ENCODE peak calls at places on chromosomes 7 and 10, in six cellular contexts. T is BE2C, S is heart right ventricle, R is neural progenitor cell, P is Calu3, X is endothelial cell. N is an unnamed sample.

GRCh38 chr7:147245274-147245673 is 1128.7 kb downstream of the CNTNAP2 start:
- DNase-seq in T (peak; percentile 57), S (peak; percentile 5), R (peak; percentile 51), P (peak; percentile 14), X (peak; percentile 47), N (no peak)

GRCh38 chr7:106737202-106737562 is 76.2 kb upstream of the CCDC71L start:
- DNase-seq in T (no peak), S (no peak), R (no peak), P (peak; percentile 4), X (no peak), N (no peak)

GRCh38 chr10:47295411-47295810 is 4.6 kb upstream of the GDF10 start:
- DNase-seq in T (no peak), S (no peak), R (no peak), P (no peak), X (no peak), N (no peak)

GRCh38 chr10:59625842-59626522 is 83.7 kb downstream of the SLC16A9 start:
- DNase-seq in T (peak; percentile 41), S (peak; percentile 36), R (peak; percentile 89), P (peak; percentile 54), X (peak; percentile 60), N (no peak)

GRCh38 chr10:20007426-20007825 is 191.2 kb downstream of the PLXDC2 start:
- DNase-seq in T (no peak), S (no peak), R (no peak), P (no peak), X (no peak), N (no peak)

GRCh38 chr10:92124524-92125168 is 166.2 kb downstream of the CPEB3 start:
- DNase-seq in T (no peak), S (peak; percentile 12), R (no peak), P (peak; percentile 11), X (no peak), N (no peak)

GRCh38 chr7:135355377-135356048 is 121.9 kb downstream of the STRA8 start:
- DNase-seq in T (no peak), S (no peak), R (no peak), P (no peak), X (no peak), N (no peak)

GRCh38 chr10:48253970-48254657 is 20.4 kb downstream of the FRMPD2 start:
- DNase-seq in T (no peak), S (no peak), R (no peak), P (no peak), X (no peak), N (peak; percentile 70)

GRCh38 chr10:108849688-108850087 is 1073.6 kb downstream of the XPNPEP1 start:
- DNase-seq in T (no peak), S (no peak), R (no peak), P (no peak), X (no peak), N (no peak)

GRCh38 chr7:11548532-11548931 is 283.5 kb downstream of the THSD7A start:
- DNase-seq in T (no peak), S (no peak), R (no peak), P (no peak), X (no peak), N (no peak)

GRCh38 chr10:93461807-93462178 is 20.3 kb downstream of the MYOF start:
- DNase-seq in T (peak; percentile 18), S (no peak), R (no peak), P (peak; percentile 66), X (no peak), N (no peak)

GRCh38 chr10:122407375-122408125 is 33.0 kb downstream of the PLEKHA1 start:
- DNase-seq in T (no peak), S (peak; percentile 23), R (no peak), P (no peak), X (no peak), N (no peak)

GRCh38 chr10:48923763-48924162 is 15.9 kb downstream of the LRRC18 start:
- DNase-seq in T (no peak), S (no peak), R (no peak), P (no peak), X (no peak), N (peak; percentile 71)

GRCh38 chr10:131419797-131420196 is 108.3 kb upstream of the TCERG1L start:
- DNase-seq in T (no peak), S (no peak), R (no peak), P (no peak), X (no peak), N (no peak)

GRCh38 chr7:93044147-93044810 is 73.5 kb downstream of the SAMD9 start:
- DNase-seq in T (no peak), S (no peak), R (peak; percentile 77), P (no peak), X (no peak), N (no peak)

GRCh38 chr10:29949411-29950011 is 109.9 kb downstream of the JCAD start:
- DNase-seq in T (no peak), S (no peak), R (no peak), P (peak; percentile 15), X (no peak), N (no peak)

GRCh38 chr7:101923276-101923985 is 106.0 kb downstream of the CUX1 start:
- DNase-seq in T (no peak), S (no peak), R (no peak), P (no peak), X (no peak), N (no peak)

GRCh38 chr7:87359366-87359765 is 13.9 kb downstream of the CROT start:
- DNase-seq in T (no peak), S (no peak), R (no peak), P (no peak), X (no peak), N (no peak)

GRCh38 chr7:118232837-118233236 is 8.3 kb downstream of the ANKRD7 start:
- DNase-seq in T (no peak), S (no peak), R (peak; percentile 8), P (no peak), X (no peak), N (no peak)

GRCh38 chr10:75611081-75611971 is 179.9 kb downstream of the LRMDA start:
- DNase-seq in T (no peak), S (no peak), R (no peak), P (no peak), X (no peak), N (no peak)

GRCh38 chr10:52106895-52107294 is 207.2 kb upstream of the DKK1 start:
- DNase-seq in T (no peak), S (no peak), R (peak; percentile 30), P (no peak), X (no peak), N (no peak)

GRCh38 chr7:77863860-77864259 is 65.3 kb downstream of the PHTF2 start:
- DNase-seq in T (no peak), S (no peak), R (no peak), P (no peak), X (no peak), N (no peak)

GRCh38 chr7:94222516-94222915 is 172.2 kb upstream of the COL1A2 start:
- DNase-seq in T (no peak), S (no peak), R (no peak), P (no peak), X (no peak), N (no peak)

GRCh38 chr7:94228678-94229077 is 166.0 kb upstream of the COL1A2 start:
- DNase-seq in T (no peak), S (no peak), R (no peak), P (no peak), X (no peak), N (no peak)

GRCh38 chr7:94228223-94228622 is 166.5 kb upstream of the COL1A2 start:
- DNase-seq in T (no peak), S (no peak), R (no peak), P (no peak), X (no peak), N (no peak)

DNA sequence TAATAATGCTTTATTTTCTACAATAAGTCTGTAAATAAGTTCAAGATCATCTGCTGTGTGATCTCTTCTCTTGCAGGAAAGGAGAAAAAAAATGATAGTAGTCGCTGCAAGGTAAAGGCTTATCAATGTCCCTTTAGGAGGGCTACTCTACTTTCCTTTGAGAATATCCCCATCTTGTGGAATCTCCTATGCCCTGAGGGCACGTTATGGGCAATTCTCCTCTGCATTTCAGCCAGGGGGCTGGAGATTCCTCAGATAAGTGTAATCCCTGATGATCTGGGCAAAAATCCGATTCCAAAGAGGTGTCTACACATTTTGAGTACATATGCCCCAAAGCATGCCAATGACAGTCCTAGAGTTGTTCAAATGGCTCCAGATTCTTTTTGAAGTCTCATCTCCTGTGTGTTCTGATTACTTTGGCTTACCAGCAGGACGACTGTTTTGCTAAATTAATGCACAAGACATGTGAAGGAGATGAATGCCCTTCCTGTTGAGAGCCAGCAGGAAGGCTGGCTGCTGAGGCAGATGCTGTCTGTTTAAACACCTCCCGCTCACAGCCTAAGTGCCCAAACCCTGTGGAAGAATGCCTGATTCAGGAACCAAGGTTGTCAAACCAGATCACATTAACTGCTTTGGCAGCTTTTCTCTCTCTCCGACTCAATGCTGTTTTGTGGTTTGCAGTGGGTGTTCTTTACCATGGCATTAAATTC is 171.2 kb upstream of the COL1A2 start:
- DNase-seq in T (no peak), S (no peak), R (peak; percentile 83), P (peak; percentile 38), X (peak; percentile 34), N (no peak)
- TF ChIP-seq CTCF in T (no peak), S (peak; percentile 13), R (peak; percentile 59), P (no peak), X (no peak), N (peak; percentile 53)

GRCh38 chr7:149669121-149669818 is 104.1 kb downstream of the ZNF467 start:
- DNase-seq in T (no peak), S (no peak), R (no peak), P (no peak), X (no peak), N (no peak)
- TF ChIP-seq CTCF in T (peak; percentile 50), S (no peak), R (peak; percentile 46), P (peak; percentile 22), X (peak; percentile 48), N (peak; percentile 45)

GRCh38 chr10:69783515-69783914 is 18.2 kb upstream of the COL13A1 start:
- DNase-seq in T (no peak), S (no peak), R (no peak), P (no peak), X (no peak), N (no peak)
- TF ChIP-seq CTCF in T (peak; percentile 22), S (no peak), R (no peak), P (no peak), X (no peak), N (no peak)

DNA sequence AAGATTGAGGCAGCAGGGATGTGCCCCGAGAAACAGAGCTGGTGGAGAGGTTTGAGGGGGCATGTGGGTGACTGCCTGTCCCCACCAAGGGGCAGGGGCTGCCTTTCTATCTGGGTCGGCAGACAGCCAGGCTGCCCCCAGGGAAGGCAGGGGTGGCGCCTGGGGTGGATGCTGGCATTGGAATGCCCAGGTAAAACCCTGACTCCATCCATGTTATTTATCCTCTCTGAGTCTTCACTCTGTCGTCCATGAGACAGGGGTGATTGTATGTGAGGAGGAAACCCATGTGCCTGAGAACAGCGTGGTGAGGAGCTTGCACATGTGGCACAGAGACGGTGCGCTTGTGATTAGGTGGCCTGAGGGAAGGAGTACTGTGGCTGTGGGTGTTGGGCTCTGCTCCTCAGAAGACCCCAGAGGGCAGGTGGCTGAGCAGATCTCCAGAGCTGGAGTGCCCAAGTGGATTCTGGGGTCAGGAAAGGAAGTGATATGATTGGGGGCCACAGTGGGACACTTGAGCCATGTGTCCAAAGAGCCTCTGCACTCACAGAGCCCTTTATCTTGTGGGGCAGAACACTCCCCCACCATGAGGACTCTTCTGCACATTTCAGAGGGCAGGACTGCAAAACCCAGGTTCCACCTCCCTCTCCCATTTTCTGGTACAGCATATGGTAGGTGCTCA is 100.4 kb upstream of the RET start:
- DNase-seq in T (peak; percentile 11), S (no peak), R (no peak), P (no peak), X (no peak), N (peak; percentile 76)
- TF ChIP-seq CTCF in T (no peak), S (no peak), R (no peak), P (no peak), X (no peak), N (no peak)